ENCODE peak calls at places on chromosomes 3 and 15, in nine cellular contexts. T is activated gamma-delta T cell treated with anti-CD3 and anti-CD28 coated beads, Interleukin-2, amount 50 U/mL, for 16 hours; W is AG08396; G is NCI-H1092 treated with DMSO at 0.1 percent for 48 hours; K is ascending aorta; A is foreskin fibroblast; F is AG09309; M is lung; Q is endothelial cell. L is an unnamed sample.

GRCh38 chr15:27541581-27541980 is 557.5 kb downstream of the OCA2 start:
- DNase-seq in A (no peak), G (no peak), T (no peak), W (no peak), Q (no peak), M (no peak), F (no peak), K (no peak), L (no peak)

GRCh38 chr15:58498821-58499580 is 67.2 kb downstream of the LIPC start:
- DNase-seq in A (peak; percentile 95), T (no peak), Q (no peak), K (no peak), W (peak; percentile 67), G (no peak), F (peak; percentile 78), M (no peak), L (peak; percentile 80)

GRCh38 chr3:18634451-18634850 is 209.3 kb upstream of the SATB1 start:
- DNase-seq in G (no peak), T (no peak), Q (no peak), F (no peak), A (no peak), M (no peak), K (no peak), W (no peak), L (no peak)

GRCh38 chr3:128493221-128494151 is 485 bp upstream of the GATA2 start:
- DNase-seq in T (no peak), A (no peak), Q (no peak), K (peak; percentile 59), M (no peak), G (no peak), W (no peak), F (no peak), L (no peak)

GRCh38 chr15:59801649-59802048 is 112.5 kb upstream of the BNIP2 start:
- DNase-seq in T (no peak), W (no peak), A (no peak), G (no peak), F (no peak), K (no peak), M (no peak), Q (no peak), L (no peak)

GRCh38 chr3:176172430-176172954 is 1024.8 kb downstream of the TBL1XR1 start:
- DNase-seq in K (no peak), M (no peak), G (no peak), F (no peak), T (no peak), Q (no peak), W (no peak), A (no peak), L (no peak)

GRCh38 chr3:45199837-45200648 is 26.0 kb downstream of the TMEM158 start:
- DNase-seq in A (peak; percentile 82), F (peak; percentile 68), M (no peak), Q (no peak), T (no peak), G (no peak), K (no peak), W (peak; percentile 72), L (peak; percentile 88)

GRCh38 chr3:149965278-149965677 is 5.4 kb downstream of the PFN2 start:
- DNase-seq in T (no peak), M (no peak), W (no peak), A (no peak), G (no peak), Q (no peak), K (no peak), F (no peak), L (no peak)

GRCh38 chr3:127799476-127800222 is 22.7 kb downstream of the MGLL start:
- DNase-seq in K (no peak), M (no peak), F (no peak), G (no peak), W (peak; percentile 76), A (peak; percentile 95), Q (no peak), T (no peak), L (peak; percentile 79)